ENCODE peak calls at places on chromosomes 7 and 10, in ten cellular contexts. D is choroid plexus epithelial cell, Q is upper lobe of right lung, M is mammary epithelial cell, H is cardiac muscle cell, E is heart left ventricle, P is ovary, G is A549, A is transverse colon, Y is left lung. T is an unnamed sample.

GRCh38 chr7:4450483-4450882 is 231.6 kb upstream of the FOXK1 start:
- DNase-seq in D (no peak), Q (no peak), M (no peak), H (no peak), E (no peak), P (no peak), G (no peak), A (no peak), Y (no peak), T (no peak)

GRCh38 chr7:127588697-127589482 is 679 bp downstream of the ARF5 start:
- DNase-seq in D (peak), Q (peak), M (peak), H (peak), E (peak), P (peak), G (peak), A (peak), Y (no peak), T (no peak)

GRCh38 chr7:31443457-31443856 is 70.4 kb upstream of the ITPRID1 start:
- DNase-seq in D (peak), Q (no peak), M (peak), H (peak), E (no peak), P (no peak), G (peak), A (no peak), Y (no peak), T (no peak)

GRCh38 chr7:6272481-6273323 is at the start of gene CYTH3:
- DNase-seq in D (peak), Q (peak), M (peak), H (peak), E (peak), P (peak), G (peak), A (peak), Y (peak), T (peak)

GRCh38 chr10:13706604-13707003 is 119.8 kb downstream of the PRPF18 start:
- DNase-seq in D (no peak), Q (no peak), M (peak), H (no peak), E (no peak), P (no peak), G (no peak), A (peak), Y (no peak), T (no peak)

GRCh38 chr10:124294811-124295770 is 123.6 kb downstream of the OAT start:
- DNase-seq in D (no peak), Q (peak), M (peak), H (no peak), E (no peak), P (no peak), G (no peak), A (no peak), Y (peak), T (peak)

GRCh38 chr10:48475943-48476278 is 129.0 kb downstream of the ARHGAP22 start:
- DNase-seq in D (no peak), Q (peak), M (no peak), H (no peak), E (no peak), P (no peak), G (no peak), A (no peak), Y (no peak), T (no peak)

GRCh38 chr10:107430446-107430845 is 265.9 kb upstream of the SORCS1 start:
- DNase-seq in D (no peak), Q (no peak), M (no peak), H (no peak), E (no peak), P (no peak), G (no peak), A (no peak), Y (no peak), T (no peak)

GRCh38 chr7:28768577-28769147 is 189.5 kb downstream of the TRIL start:
- DNase-seq in D (peak), Q (no peak), M (peak), H (no peak), E (no peak), P (no peak), G (no peak), A (no peak), Y (no peak), T (no peak)

GRCh38 chr10:77553966-77554365 is 83.6 kb downstream of the KCNMA1 start:
- DNase-seq in D (no peak), Q (no peak), M (peak), H (no peak), E (no peak), P (no peak), G (no peak), A (no peak), Y (no peak), T (no peak)

GRCh38 chr10:92204238-92204637 is 86.6 kb downstream of the CPEB3 start:
- DNase-seq in D (no peak), Q (no peak), M (no peak), H (no peak), E (no peak), P (no peak), G (no peak), A (no peak), Y (no peak), T (no peak)

GRCh38 chr10:30828680-30829079 is 199.1 kb upstream of the LYZL2 start:
- DNase-seq in D (peak), Q (no peak), M (no peak), H (no peak), E (no peak), P (no peak), G (no peak), A (no peak), Y (no peak), T (no peak)

GRCh38 chr7:22571776-22572175 is 71.8 kb upstream of the STEAP1B start:
- DNase-seq in D (no peak), Q (no peak), M (no peak), H (no peak), E (no peak), P (no peak), G (no peak), A (no peak), Y (no peak), T (no peak)

GRCh38 chr7:120033114-120033513 is 239.9 kb upstream of the KCND2 start:
- DNase-seq in D (peak), Q (no peak), M (peak), H (no peak), E (no peak), P (no peak), G (peak), A (no peak), Y (no peak), T (no peak)

GRCh38 chr7:52897708-52898107 is 137.7 kb upstream of the POM121L12 start:
- DNase-seq in D (no peak), Q (no peak), M (no peak), H (no peak), E (no peak), P (no peak), G (no peak), A (peak), Y (no peak), T (no peak)

GRCh38 chr10:79101560-79101971 is 32.8 kb downstream of the ZMIZ1 start:
- DNase-seq in D (no peak), Q (no peak), M (no peak), H (no peak), E (no peak), P (peak), G (no peak), A (no peak), Y (no peak), T (no peak)

GRCh38 chr10:73908853-73909611 is 1.9 kb upstream of the PLAU start:
- DNase-seq in D (peak), Q (peak), M (peak), H (no peak), E (peak), P (no peak), G (peak), A (peak), Y (no peak), T (peak)

GRCh38 chr7:13551503-13551902 is 438.0 kb downstream of the ETV1 start:
- DNase-seq in D (no peak), Q (no peak), M (no peak), H (no peak), E (no peak), P (no peak), G (no peak), A (no peak), Y (no peak), T (no peak)

GRCh38 chr7:90999989-91000979 is 263.9 kb upstream of the FZD1 start:
- DNase-seq in D (no peak), Q (no peak), M (peak), H (no peak), E (no peak), P (no peak), G (no peak), A (no peak), Y (no peak), T (no peak)

GRCh38 chr7:100544949-100545635 is 6.1 kb downstream of the AGFG2 start:
- DNase-seq in D (peak), Q (no peak), M (peak), H (peak), E (no peak), P (no peak), G (no peak), A (no peak), Y (no peak), T (no peak)

GRCh38 chr10:80472234-80473095 is 18.4 kb downstream of the TSPAN14 start:
- DNase-seq in D (peak), Q (peak), M (peak), H (no peak), E (no peak), P (no peak), G (peak), A (no peak), Y (no peak), T (peak)

GRCh38 chr7:122518488-122518887 is 180.4 kb downstream of the RNF133 start:
- DNase-seq in D (peak), Q (no peak), M (peak), H (no peak), E (no peak), P (no peak), G (no peak), A (no peak), Y (no peak), T (no peak)

GRCh38 chr10:89879121-89879520 is 177.7 kb downstream of the KIF20B start:
- DNase-seq in D (peak), Q (no peak), M (peak), H (no peak), E (no peak), P (no peak), G (no peak), A (no peak), Y (no peak), T (no peak)

GRCh38 chr10:101958691-101959090 is 97.3 kb downstream of the ARMH3 start:
- DNase-seq in D (no peak), Q (no peak), M (no peak), H (no peak), E (no peak), P (no peak), G (no peak), A (no peak), Y (no peak), T (no peak)

GRCh38 chr7:596819-597182 is 77.2 kb upstream of the PDGFA start:
- DNase-seq in D (no peak), Q (no peak), M (no peak), H (no peak), E (no peak), P (no peak), G (no peak), A (no peak), Y (peak), T (no peak)

GRCh38 chr10:14556285-14556956 is 218.3 kb downstream of the FAM107B start:
- DNase-seq in D (peak), Q (no peak), M (no peak), H (peak), E (no peak), P (no peak), G (peak), A (peak), Y (no peak), T (no peak)

GRCh38 chr7:381211-382117 is 91.5 kb downstream of the FOXL3 start:
- DNase-seq in D (no peak), Q (peak), M (no peak), H (no peak), E (peak), P (no peak), G (no peak), A (no peak), Y (peak), T (no peak)

GRCh38 chr10:101397140-101397539 is 43.2 kb downstream of the BTRC start:
- DNase-seq in D (peak), Q (no peak), M (peak), H (peak), E (peak), P (no peak), G (peak), A (no peak), Y (no peak), T (no peak)

GRCh38 chr7:139853576-139854511 is 24.8 kb downstream of the TBXAS1 start:
- DNase-seq in D (peak), Q (no peak), M (peak), H (no peak), E (no peak), P (no peak), G (peak), A (peak), Y (no peak), T (peak)

GRCh38 chr7:151319189-151319588 is 22.4 kb upstream of the NUB1 start:
- DNase-seq in D (no peak), Q (no peak), M (no peak), H (no peak), E (no peak), P (no peak), G (no peak), A (no peak), Y (no peak), T (no peak)

GRCh38 chr7:128167791-128168666 is 73.0 kb upstream of the LEP start:
- DNase-seq in D (no peak), Q (no peak), M (no peak), H (no peak), E (no peak), P (no peak), G (no peak), A (no peak), Y (no peak), T (no peak)

GRCh38 chr10:55232553-55232952 is 431.5 kb upstream of the PCDH15 start:
- DNase-seq in D (no peak), Q (no peak), M (no peak), H (no peak), E (no peak), P (no peak), G (no peak), A (no peak), Y (no peak), T (no peak)

GRCh38 chr7:139783647-139784385 is 6.0 kb upstream of the HIPK2 start:
- DNase-seq in D (no peak), Q (no peak), M (peak), H (no peak), E (no peak), P (no peak), G (no peak), A (no peak), Y (no peak), T (no peak)

GRCh38 chr7:32255036-32255435 is 184.8 kb upstream of the PDE1C start:
- DNase-seq in D (no peak), Q (no peak), M (no peak), H (no peak), E (peak), P (no peak), G (no peak), A (no peak), Y (no peak), T (no peak)

GRCh38 chr10:97401455-97401919 is 347 bp upstream of the RRP12 start:
- DNase-seq in D (no peak), Q (no peak), M (no peak), H (no peak), E (no peak), P (no peak), G (no peak), A (no peak), Y (no peak), T (no peak)

GRCh38 chr7:46742608-46743000 is 821.5 kb upstream of the IGFBP3 start:
- DNase-seq in D (peak), Q (no peak), M (no peak), H (no peak), E (no peak), P (no peak), G (no peak), A (no peak), Y (no peak), T (no peak)

GRCh38 chr7:46747222-46747621 is 826.1 kb upstream of the IGFBP3 start:
- DNase-seq in D (no peak), Q (no peak), M (no peak), H (no peak), E (no peak), P (no peak), G (no peak), A (no peak), Y (no peak), T (no peak)

GRCh38 chr7:46744957-46745699 is 824.1 kb upstream of the IGFBP3 start:
- DNase-seq in D (no peak), Q (no peak), M (no peak), H (no peak), E (no peak), P (no peak), G (no peak), A (no peak), Y (no peak), T (no peak)

GRCh38 chr7:46747869-46748576 is 827.0 kb upstream of the IGFBP3 start:
- DNase-seq in D (no peak), Q (no peak), M (no peak), H (no peak), E (no peak), P (no peak), G (no peak), A (no peak), Y (no peak), T (no peak)

GRCh38 chr7:46745700-46746090 is 824.6 kb upstream of the IGFBP3 start:
- DNase-seq in D (peak), Q (no peak), M (no peak), H (no peak), E (no peak), P (no peak), G (no peak), A (no peak), Y (no peak), T (no peak)
- TF ChIP-seq CTCF in D (peak), Q (peak), M (peak), H (peak), E (no peak), P (no peak), G (no peak), A (no peak), Y (no peak), T (no peak)

GRCh38 chr10:103659674-103660363 is 166.3 kb downstream of the NEURL1 start:
- DNase-seq in D (peak), Q (peak), M (peak), H (no peak), E (peak), P (peak), G (no peak), A (peak), Y (no peak), T (no peak)

GRCh38 chr10:103661198-103661950 is 167.9 kb downstream of the NEURL1 start:
- DNase-seq in D (peak), Q (peak), M (peak), H (peak), E (peak), P (peak), G (no peak), A (peak), Y (peak), T (no peak)

GRCh38 chr10:103661951-103662405 is 168.5 kb downstream of the NEURL1 start:
- DNase-seq in D (peak), Q (no peak), M (no peak), H (no peak), E (no peak), P (no peak), G (no peak), A (no peak), Y (no peak), T (no peak)

GRCh38 chr10:103658049-103658577 is 164.6 kb downstream of the NEURL1 start:
- DNase-seq in D (no peak), Q (no peak), M (peak), H (no peak), E (no peak), P (no peak), G (no peak), A (no peak), Y (no peak), T (no peak)

DNA sequence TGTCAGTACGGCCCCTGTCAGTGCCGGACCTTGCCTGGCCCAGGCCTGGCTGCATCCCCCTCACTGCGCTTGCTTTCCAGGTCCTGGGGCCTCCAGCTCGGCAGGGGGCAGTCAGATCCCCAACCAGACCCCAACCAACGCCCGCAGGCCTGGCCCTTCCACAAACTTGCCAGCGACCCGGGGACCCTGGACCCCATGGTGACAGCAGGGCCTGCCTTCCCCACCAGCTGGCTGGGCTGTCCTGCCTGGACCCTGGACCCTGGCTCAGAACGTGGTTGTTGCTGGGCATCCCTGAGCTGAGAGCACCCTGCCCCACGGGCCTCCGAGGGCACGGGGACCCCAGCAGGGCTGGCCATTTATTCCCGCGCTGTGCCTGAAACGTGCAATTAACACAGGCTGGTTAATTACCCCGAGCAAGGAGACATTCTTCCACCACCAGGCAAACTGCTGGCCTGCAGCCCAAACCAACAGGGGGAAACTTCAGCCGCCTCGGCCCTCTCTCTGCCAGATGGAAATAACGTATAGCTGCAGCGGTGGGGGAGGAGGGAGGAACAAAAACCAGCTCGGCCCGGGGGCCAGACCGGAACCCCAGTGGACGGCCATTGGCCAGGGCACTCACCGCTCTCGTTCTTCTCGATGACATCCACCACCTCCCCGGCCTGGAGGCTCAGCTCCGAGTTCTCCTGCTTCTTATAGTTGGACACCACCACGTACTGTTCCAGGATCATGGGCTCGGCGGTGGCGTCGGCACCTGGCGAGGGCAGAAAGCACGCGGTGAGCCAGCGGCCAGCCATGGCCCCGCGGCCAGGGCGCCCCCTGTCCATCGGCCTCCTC is 167.1 kb downstream of the NEURL1 start:
- DNase-seq in D (peak), Q (peak), M (peak), H (no peak), E (no peak), P (peak), G (no peak), A (no peak), Y (peak), T (no peak)
- TF ChIP-seq CTCF in D (peak), Q (no peak), M (peak), H (no peak), E (no peak), P (no peak), G (no peak), A (no peak), Y (no peak), T (no peak)

GRCh38 chr7:137304624-137305235 is 38.8 kb downstream of the PTN start:
- DNase-seq in D (no peak), Q (no peak), M (no peak), H (no peak), E (no peak), P (no peak), G (no peak), A (no peak), Y (no peak), T (no peak)
- TF ChIP-seq CTCF in D (no peak), Q (no peak), M (no peak), H (no peak), E (no peak), P (no peak), G (no peak), A (no peak), Y (no peak), T (no peak)

DNA sequence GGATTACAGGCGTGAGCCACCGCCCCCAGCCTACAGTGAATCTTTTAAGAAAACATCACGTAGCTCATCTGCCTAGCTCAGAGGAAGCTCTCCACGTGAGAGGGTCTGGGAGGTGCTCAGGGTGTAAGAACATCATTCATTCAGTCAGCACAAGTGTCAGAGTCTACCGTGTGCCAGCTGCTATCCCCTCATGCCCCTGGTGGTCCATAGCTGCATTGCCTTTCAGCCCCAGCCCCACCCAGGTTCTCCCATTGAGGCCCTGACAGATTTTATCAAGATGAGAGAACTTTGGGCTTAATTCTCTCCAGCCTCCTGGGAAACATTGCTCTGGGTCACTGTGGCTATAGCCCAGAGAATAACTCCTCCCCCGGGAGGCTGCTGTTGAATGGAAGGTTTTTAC is 45.1 kb downstream of the ZNF503 start:
- DNase-seq in D (no peak), Q (no peak), M (no peak), H (no peak), E (no peak), P (no peak), G (no peak), A (no peak), Y (no peak), T (no peak)
- TF ChIP-seq CTCF in D (no peak), Q (no peak), M (no peak), H (no peak), E (no peak), P (no peak), G (no peak), A (no peak), Y (no peak), T (no peak)

T was measured in CD14-positive monocyte.